ENCODE peak calls at places on chromosomes 3 and 15, in nine cellular contexts. One of them, this sample, is unnamed.

GRCh38 chr3:80263260-80263659 is 495.5 kb upstream of the ROBO1 start:
- DNase-seq in activated CD4-positive, alpha-beta T cell treated with anti-CD3 and anti-CD28 coated beads for 24 hours: no peak
- DNase-seq in neural progenitor cell: no peak
- DNase-seq in AG08395: no peak
- DNase-seq in GM03348: no peak
- DNase-seq in GM13977: no peak
- DNase-seq in GM10248: no peak
- DNase-seq in stimulated activated CD4-positive, alpha-beta T cell treated with anti-CD3 and anti-CD28 coated beads, Interleukin-12 subunit alpha, Interleukin-12 subunit beta, amount 100 ng/mL, for 24 hours: no peak
- DNase-seq in left cardiac atrium: no peak
- DNase-seq in this sample: no peak

GRCh38 chr3:67819447-67819846 is 165.0 kb upstream of the SUCLG2 start:
- DNase-seq in activated CD4-positive, alpha-beta T cell treated with anti-CD3 and anti-CD28 coated beads for 24 hours: no peak
- DNase-seq in neural progenitor cell: peak; percentile 33
- DNase-seq in GM13977: no peak
- DNase-seq in GM03348: no peak
- DNase-seq in GM10248: no peak
- DNase-seq in left cardiac atrium: no peak
- DNase-seq in stimulated activated CD4-positive, alpha-beta T cell treated with anti-CD3 and anti-CD28 coated beads, Interleukin-12 subunit alpha, Interleukin-12 subunit beta, amount 100 ng/mL, for 24 hours: no peak
- DNase-seq in AG08395: no peak
- DNase-seq in this sample: no peak

GRCh38 chr3:157394361-157394760 is 42.3 kb upstream of the PTX3 start:
- DNase-seq in left cardiac atrium: no peak
- DNase-seq in stimulated activated CD4-positive, alpha-beta T cell treated with anti-CD3 and anti-CD28 coated beads, Interleukin-12 subunit alpha, Interleukin-12 subunit beta, amount 100 ng/mL, for 24 hours: no peak
- DNase-seq in activated CD4-positive, alpha-beta T cell treated with anti-CD3 and anti-CD28 coated beads for 24 hours: no peak
- DNase-seq in GM13977: no peak
- DNase-seq in neural progenitor cell: no peak
- DNase-seq in GM10248: no peak
- DNase-seq in GM03348: no peak
- DNase-seq in AG08395: no peak
- DNase-seq in this sample: no peak

GRCh38 chr3:22263042-22263441 is 512.0 kb upstream of the ZNF385D start:
- DNase-seq in GM03348: peak; percentile 40
- DNase-seq in left cardiac atrium: no peak
- DNase-seq in GM13977: no peak
- DNase-seq in AG08395: peak; percentile 74
- DNase-seq in neural progenitor cell: no peak
- DNase-seq in stimulated activated CD4-positive, alpha-beta T cell treated with anti-CD3 and anti-CD28 coated beads, Interleukin-12 subunit alpha, Interleukin-12 subunit beta, amount 100 ng/mL, for 24 hours: no peak
- DNase-seq in GM10248: no peak
- DNase-seq in activated CD4-positive, alpha-beta T cell treated with anti-CD3 and anti-CD28 coated beads for 24 hours: no peak
- DNase-seq in this sample: no peak

GRCh38 chr3:112087746-112088145 is 1.6 kb downstream of the C3orf52 start:
- DNase-seq in neural progenitor cell: no peak
- DNase-seq in stimulated activated CD4-positive, alpha-beta T cell treated with anti-CD3 and anti-CD28 coated beads, Interleukin-12 subunit alpha, Interleukin-12 subunit beta, amount 100 ng/mL, for 24 hours: no peak
- DNase-seq in left cardiac atrium: no peak
- DNase-seq in activated CD4-positive, alpha-beta T cell treated with anti-CD3 and anti-CD28 coated beads for 24 hours: no peak
- DNase-seq in AG08395: no peak
- DNase-seq in GM13977: no peak
- DNase-seq in GM03348: no peak
- DNase-seq in GM10248: no peak
- DNase-seq in this sample: no peak

GRCh38 chr15:29910068-29910467 is 87.8 kb upstream of the TJP1 start:
- DNase-seq in AG08395: no peak
- DNase-seq in stimulated activated CD4-positive, alpha-beta T cell treated with anti-CD3 and anti-CD28 coated beads, Interleukin-12 subunit alpha, Interleukin-12 subunit beta, amount 100 ng/mL, for 24 hours: no peak
- DNase-seq in GM03348: no peak
- DNase-seq in neural progenitor cell: no peak
- DNase-seq in left cardiac atrium: no peak
- DNase-seq in GM10248: no peak
- DNase-seq in activated CD4-positive, alpha-beta T cell treated with anti-CD3 and anti-CD28 coated beads for 24 hours: no peak
- DNase-seq in GM13977: no peak
- DNase-seq in this sample: no peak

GRCh38 chr3:139032326-139033002 is 11.7 kb upstream of the PRR23B start:
- DNase-seq in GM10248: no peak
- DNase-seq in GM03348: no peak
- DNase-seq in left cardiac atrium: no peak
- DNase-seq in GM13977: no peak
- DNase-seq in neural progenitor cell: no peak
- DNase-seq in AG08395: no peak
- DNase-seq in stimulated activated CD4-positive, alpha-beta T cell treated with anti-CD3 and anti-CD28 coated beads, Interleukin-12 subunit alpha, Interleukin-12 subunit beta, amount 100 ng/mL, for 24 hours: no peak
- DNase-seq in activated CD4-positive, alpha-beta T cell treated with anti-CD3 and anti-CD28 coated beads for 24 hours: no peak
- DNase-seq in this sample: no peak

GRCh38 chr3:106428565-106428994 is 559.8 kb upstream of the CBLB start:
- DNase-seq in neural progenitor cell: no peak
- DNase-seq in AG08395: peak; percentile 90
- DNase-seq in GM03348: peak; percentile 86
- DNase-seq in stimulated activated CD4-positive, alpha-beta T cell treated with anti-CD3 and anti-CD28 coated beads, Interleukin-12 subunit alpha, Interleukin-12 subunit beta, amount 100 ng/mL, for 24 hours: peak; percentile 33
- DNase-seq in activated CD4-positive, alpha-beta T cell treated with anti-CD3 and anti-CD28 coated beads for 24 hours: no peak
- DNase-seq in left cardiac atrium: no peak
- DNase-seq in GM10248: no peak
- DNase-seq in GM13977: no peak
- DNase-seq in this sample: no peak

GRCh38 chr3:64972793-64973192 is 285.0 kb upstream of the ADAMTS9 start:
- DNase-seq in GM10248: no peak
- DNase-seq in left cardiac atrium: no peak
- DNase-seq in stimulated activated CD4-positive, alpha-beta T cell treated with anti-CD3 and anti-CD28 coated beads, Interleukin-12 subunit alpha, Interleukin-12 subunit beta, amount 100 ng/mL, for 24 hours: no peak
- DNase-seq in neural progenitor cell: no peak
- DNase-seq in GM03348: no peak
- DNase-seq in AG08395: peak; percentile 40
- DNase-seq in GM13977: no peak
- DNase-seq in activated CD4-positive, alpha-beta T cell treated with anti-CD3 and anti-CD28 coated beads for 24 hours: no peak
- DNase-seq in this sample: no peak

GRCh38 chr3:40939113-40940070 is 259.9 kb upstream of the CTNNB1 start:
- DNase-seq in GM10248: no peak
- DNase-seq in neural progenitor cell: no peak
- DNase-seq in GM13977: no peak
- DNase-seq in left cardiac atrium: peak; percentile 25
- DNase-seq in AG08395: no peak
- DNase-seq in stimulated activated CD4-positive, alpha-beta T cell treated with anti-CD3 and anti-CD28 coated beads, Interleukin-12 subunit alpha, Interleukin-12 subunit beta, amount 100 ng/mL, for 24 hours: no peak
- DNase-seq in activated CD4-positive, alpha-beta T cell treated with anti-CD3 and anti-CD28 coated beads for 24 hours: no peak
- DNase-seq in GM03348: no peak
- DNase-seq in this sample: peak; percentile 71

GRCh38 chr3:126607214-126607908 is 47.6 kb downstream of the TXNRD3 start:
- DNase-seq in GM03348: peak; percentile 60
- DNase-seq in GM10248: no peak
- DNase-seq in GM13977: no peak
- DNase-seq in left cardiac atrium: no peak
- DNase-seq in neural progenitor cell: no peak
- DNase-seq in stimulated activated CD4-positive, alpha-beta T cell treated with anti-CD3 and anti-CD28 coated beads, Interleukin-12 subunit alpha, Interleukin-12 subunit beta, amount 100 ng/mL, for 24 hours: peak; percentile 4
- DNase-seq in AG08395: peak; percentile 44
- DNase-seq in activated CD4-positive, alpha-beta T cell treated with anti-CD3 and anti-CD28 coated beads for 24 hours: peak; percentile 1
- DNase-seq in this sample: no peak

GRCh38 chr3:5784656-5785055 is 597.1 kb downstream of the EDEM1 start:
- DNase-seq in GM13977: no peak
- DNase-seq in stimulated activated CD4-positive, alpha-beta T cell treated with anti-CD3 and anti-CD28 coated beads, Interleukin-12 subunit alpha, Interleukin-12 subunit beta, amount 100 ng/mL, for 24 hours: no peak
- DNase-seq in GM03348: no peak
- DNase-seq in left cardiac atrium: no peak
- DNase-seq in AG08395: no peak
- DNase-seq in activated CD4-positive, alpha-beta T cell treated with anti-CD3 and anti-CD28 coated beads for 24 hours: no peak
- DNase-seq in GM10248: no peak
- DNase-seq in neural progenitor cell: no peak
- DNase-seq in this sample: no peak

GRCh38 chr3:171944109-171945016 is 95.0 kb upstream of the FNDC3B start:
- DNase-seq in GM03348: peak; percentile 29
- DNase-seq in activated CD4-positive, alpha-beta T cell treated with anti-CD3 and anti-CD28 coated beads for 24 hours: no peak
- DNase-seq in stimulated activated CD4-positive, alpha-beta T cell treated with anti-CD3 and anti-CD28 coated beads, Interleukin-12 subunit alpha, Interleukin-12 subunit beta, amount 100 ng/mL, for 24 hours: no peak
- DNase-seq in neural progenitor cell: peak; percentile 48
- DNase-seq in GM10248: no peak
- DNase-seq in left cardiac atrium: no peak
- DNase-seq in AG08395: no peak
- DNase-seq in GM13977: no peak
- DNase-seq in this sample: no peak

GRCh38 chr15:75069301-75069925 is 46.0 kb downstream of the PPCDC start:
- DNase-seq in activated CD4-positive, alpha-beta T cell treated with anti-CD3 and anti-CD28 coated beads for 24 hours: no peak
- DNase-seq in GM03348: no peak
- DNase-seq in AG08395: no peak
- DNase-seq in GM10248: peak; percentile 83
- DNase-seq in stimulated activated CD4-positive, alpha-beta T cell treated with anti-CD3 and anti-CD28 coated beads, Interleukin-12 subunit alpha, Interleukin-12 subunit beta, amount 100 ng/mL, for 24 hours: no peak
- DNase-seq in neural progenitor cell: no peak
- DNase-seq in GM13977: peak; percentile 69
- DNase-seq in left cardiac atrium: no peak
- DNase-seq in this sample: no peak

GRCh38 chr3:148739720-148740119 is 42.0 kb downstream of the AGTR1 start:
- DNase-seq in GM03348: no peak
- DNase-seq in GM13977: no peak
- DNase-seq in stimulated activated CD4-positive, alpha-beta T cell treated with anti-CD3 and anti-CD28 coated beads, Interleukin-12 subunit alpha, Interleukin-12 subunit beta, amount 100 ng/mL, for 24 hours: no peak
- DNase-seq in neural progenitor cell: no peak
- DNase-seq in left cardiac atrium: no peak
- DNase-seq in GM10248: no peak
- DNase-seq in activated CD4-positive, alpha-beta T cell treated with anti-CD3 and anti-CD28 coated beads for 24 hours: no peak
- DNase-seq in AG08395: no peak
- DNase-seq in this sample: no peak

GRCh38 chr15:62846805-62847481 is 195.6 kb upstream of the TPM1 start:
- DNase-seq in stimulated activated CD4-positive, alpha-beta T cell treated with anti-CD3 and anti-CD28 coated beads, Interleukin-12 subunit alpha, Interleukin-12 subunit beta, amount 100 ng/mL, for 24 hours: no peak
- DNase-seq in GM13977: no peak
- DNase-seq in activated CD4-positive, alpha-beta T cell treated with anti-CD3 and anti-CD28 coated beads for 24 hours: no peak
- DNase-seq in neural progenitor cell: no peak
- DNase-seq in AG08395: no peak
- DNase-seq in GM10248: no peak
- DNase-seq in left cardiac atrium: no peak
- DNase-seq in GM03348: no peak
- DNase-seq in this sample: no peak

GRCh38 chr15:43463542-43463941 is 29.4 kb downstream of the TP53BP1 start:
- DNase-seq in AG08395: peak; percentile 13
- DNase-seq in GM10248: no peak
- DNase-seq in stimulated activated CD4-positive, alpha-beta T cell treated with anti-CD3 and anti-CD28 coated beads, Interleukin-12 subunit alpha, Interleukin-12 subunit beta, amount 100 ng/mL, for 24 hours: no peak
- DNase-seq in left cardiac atrium: no peak
- DNase-seq in neural progenitor cell: no peak
- DNase-seq in GM03348: peak; percentile 58
- DNase-seq in activated CD4-positive, alpha-beta T cell treated with anti-CD3 and anti-CD28 coated beads for 24 hours: no peak
- DNase-seq in GM13977: no peak
- DNase-seq in this sample: no peak

GRCh38 chr15:93452537-93453211 is 363.7 kb upstream of the RGMA start:
- DNase-seq in GM10248: no peak
- DNase-seq in GM03348: no peak
- DNase-seq in left cardiac atrium: no peak
- DNase-seq in stimulated activated CD4-positive, alpha-beta T cell treated with anti-CD3 and anti-CD28 coated beads, Interleukin-12 subunit alpha, Interleukin-12 subunit beta, amount 100 ng/mL, for 24 hours: no peak
- DNase-seq in neural progenitor cell: no peak
- DNase-seq in activated CD4-positive, alpha-beta T cell treated with anti-CD3 and anti-CD28 coated beads for 24 hours: no peak
- DNase-seq in AG08395: no peak
- DNase-seq in GM13977: no peak
- DNase-seq in this sample: no peak

GRCh38 chr15:100082761-100083402 is 258.9 kb downstream of the ADAMTS17 start:
- DNase-seq in stimulated activated CD4-positive, alpha-beta T cell treated with anti-CD3 and anti-CD28 coated beads, Interleukin-12 subunit alpha, Interleukin-12 subunit beta, amount 100 ng/mL, for 24 hours: no peak
- DNase-seq in activated CD4-positive, alpha-beta T cell treated with anti-CD3 and anti-CD28 coated beads for 24 hours: no peak
- DNase-seq in neural progenitor cell: no peak
- DNase-seq in AG08395: no peak
- DNase-seq in GM03348: no peak
- DNase-seq in GM10248: no peak
- DNase-seq in GM13977: no peak
- DNase-seq in left cardiac atrium: no peak
- DNase-seq in this sample: no peak

GRCh38 chr15:63264685-63265302 is 12.6 kb upstream of the APH1B start:
- DNase-seq in GM13977: no peak
- DNase-seq in stimulated activated CD4-positive, alpha-beta T cell treated with anti-CD3 and anti-CD28 coated beads, Interleukin-12 subunit alpha, Interleukin-12 subunit beta, amount 100 ng/mL, for 24 hours: no peak
- DNase-seq in left cardiac atrium: no peak
- DNase-seq in GM03348: no peak
- DNase-seq in AG08395: no peak
- DNase-seq in neural progenitor cell: no peak
- DNase-seq in GM10248: no peak
- DNase-seq in activated CD4-positive, alpha-beta T cell treated with anti-CD3 and anti-CD28 coated beads for 24 hours: no peak
- DNase-seq in this sample: no peak

GRCh38 chr3:8982509-8982908 is 19.2 kb upstream of the RAD18 start:
- DNase-seq in GM10248: no peak
- DNase-seq in stimulated activated CD4-positive, alpha-beta T cell treated with anti-CD3 and anti-CD28 coated beads, Interleukin-12 subunit alpha, Interleukin-12 subunit beta, amount 100 ng/mL, for 24 hours: no peak
- DNase-seq in activated CD4-positive, alpha-beta T cell treated with anti-CD3 and anti-CD28 coated beads for 24 hours: no peak
- DNase-seq in left cardiac atrium: no peak
- DNase-seq in GM13977: no peak
- DNase-seq in neural progenitor cell: no peak
- DNase-seq in AG08395: peak; percentile 50
- DNase-seq in GM03348: peak; percentile 26
- DNase-seq in this sample: no peak

GRCh38 chr15:71705151-71705550 is 105.2 kb upstream of the NR2E3 start:
- DNase-seq in activated CD4-positive, alpha-beta T cell treated with anti-CD3 and anti-CD28 coated beads for 24 hours: no peak
- DNase-seq in GM10248: no peak
- DNase-seq in AG08395: peak; percentile 43
- DNase-seq in neural progenitor cell: peak; percentile 30
- DNase-seq in GM13977: no peak
- DNase-seq in GM03348: peak; percentile 68
- DNase-seq in stimulated activated CD4-positive, alpha-beta T cell treated with anti-CD3 and anti-CD28 coated beads, Interleukin-12 subunit alpha, Interleukin-12 subunit beta, amount 100 ng/mL, for 24 hours: no peak
- DNase-seq in left cardiac atrium: no peak
- DNase-seq in this sample: no peak

GRCh38 chr3:150414273-150414672 is 6.2 kb downstream of the TSC22D2 start:
- DNase-seq in GM03348: no peak
- DNase-seq in GM13977: no peak
- DNase-seq in stimulated activated CD4-positive, alpha-beta T cell treated with anti-CD3 and anti-CD28 coated beads, Interleukin-12 subunit alpha, Interleukin-12 subunit beta, amount 100 ng/mL, for 24 hours: no peak
- DNase-seq in GM10248: no peak
- DNase-seq in left cardiac atrium: no peak
- DNase-seq in activated CD4-positive, alpha-beta T cell treated with anti-CD3 and anti-CD28 coated beads for 24 hours: no peak
- DNase-seq in AG08395: peak; percentile 15
- DNase-seq in neural progenitor cell: peak; percentile 44
- DNase-seq in this sample: no peak

GRCh38 chr3:117479095-117479494 is 769.5 kb downstream of the TUSC7 start:
- DNase-seq in activated CD4-positive, alpha-beta T cell treated with anti-CD3 and anti-CD28 coated beads for 24 hours: no peak
- DNase-seq in GM10248: peak; percentile 4
- DNase-seq in stimulated activated CD4-positive, alpha-beta T cell treated with anti-CD3 and anti-CD28 coated beads, Interleukin-12 subunit alpha, Interleukin-12 subunit beta, amount 100 ng/mL, for 24 hours: no peak
- DNase-seq in neural progenitor cell: no peak
- DNase-seq in left cardiac atrium: no peak
- DNase-seq in GM13977: no peak
- DNase-seq in AG08395: no peak
- DNase-seq in GM03348: no peak
- DNase-seq in this sample: no peak

GRCh38 chr3:194306771-194307640 is 44.1 kb downstream of the CPN2 start:
- DNase-seq in stimulated activated CD4-positive, alpha-beta T cell treated with anti-CD3 and anti-CD28 coated beads, Interleukin-12 subunit alpha, Interleukin-12 subunit beta, amount 100 ng/mL, for 24 hours: no peak
- DNase-seq in activated CD4-positive, alpha-beta T cell treated with anti-CD3 and anti-CD28 coated beads for 24 hours: no peak
- DNase-seq in GM10248: peak; percentile 61
- DNase-seq in left cardiac atrium: no peak
- DNase-seq in GM13977: peak; percentile 69
- DNase-seq in AG08395: no peak
- DNase-seq in GM03348: no peak
- DNase-seq in neural progenitor cell: no peak
- DNase-seq in this sample: peak; percentile 41

GRCh38 chr15:73352082-73352481 is 16.7 kb downstream of the HCN4 start:
- DNase-seq in activated CD4-positive, alpha-beta T cell treated with anti-CD3 and anti-CD28 coated beads for 24 hours: no peak
- DNase-seq in GM13977: no peak
- DNase-seq in AG08395: no peak
- DNase-seq in neural progenitor cell: no peak
- DNase-seq in GM03348: no peak
- DNase-seq in left cardiac atrium: peak; percentile 60
- DNase-seq in GM10248: no peak
- DNase-seq in stimulated activated CD4-positive, alpha-beta T cell treated with anti-CD3 and anti-CD28 coated beads, Interleukin-12 subunit alpha, Interleukin-12 subunit beta, amount 100 ng/mL, for 24 hours: no peak
- DNase-seq in this sample: no peak

GRCh38 chr3:169634618-169635236 is 28.8 kb downstream of the MECOM start:
- DNase-seq in GM10248: no peak
- DNase-seq in left cardiac atrium: no peak
- DNase-seq in activated CD4-positive, alpha-beta T cell treated with anti-CD3 and anti-CD28 coated beads for 24 hours: no peak
- DNase-seq in stimulated activated CD4-positive, alpha-beta T cell treated with anti-CD3 and anti-CD28 coated beads, Interleukin-12 subunit alpha, Interleukin-12 subunit beta, amount 100 ng/mL, for 24 hours: no peak
- DNase-seq in neural progenitor cell: no peak
- DNase-seq in GM03348: no peak
- DNase-seq in AG08395: no peak
- DNase-seq in GM13977: no peak
- DNase-seq in this sample: no peak

GRCh38 chr3:143977326-143978262 is 6.0 kb downstream of the DIPK2A start:
- DNase-seq in neural progenitor cell: no peak
- DNase-seq in left cardiac atrium: no peak
- DNase-seq in GM13977: peak; percentile 34
- DNase-seq in GM03348: peak; percentile 5
- DNase-seq in activated CD4-positive, alpha-beta T cell treated with anti-CD3 and anti-CD28 coated beads for 24 hours: no peak
- DNase-seq in stimulated activated CD4-positive, alpha-beta T cell treated with anti-CD3 and anti-CD28 coated beads, Interleukin-12 subunit alpha, Interleukin-12 subunit beta, amount 100 ng/mL, for 24 hours: no peak
- DNase-seq in AG08395: no peak
- DNase-seq in GM10248: peak; percentile 28
- DNase-seq in this sample: no peak

GRCh38 chr15:92383528-92384326 is 10.0 kb upstream of the ST8SIA2 start:
- DNase-seq in GM13977: peak; percentile 39
- DNase-seq in left cardiac atrium: no peak
- DNase-seq in GM10248: peak; percentile 33
- DNase-seq in stimulated activated CD4-positive, alpha-beta T cell treated with anti-CD3 and anti-CD28 coated beads, Interleukin-12 subunit alpha, Interleukin-12 subunit beta, amount 100 ng/mL, for 24 hours: peak; percentile 30
- DNase-seq in GM03348: peak; percentile 29
- DNase-seq in activated CD4-positive, alpha-beta T cell treated with anti-CD3 and anti-CD28 coated beads for 24 hours: no peak
- DNase-seq in neural progenitor cell: peak; percentile 72
- DNase-seq in AG08395: peak; percentile 43
- DNase-seq in this sample: no peak

GRCh38 chr15:51366911-51367310 is 25.5 kb downstream of the GLDN start:
- DNase-seq in neural progenitor cell: no peak
- DNase-seq in GM13977: no peak
- DNase-seq in GM10248: no peak
- DNase-seq in stimulated activated CD4-positive, alpha-beta T cell treated with anti-CD3 and anti-CD28 coated beads, Interleukin-12 subunit alpha, Interleukin-12 subunit beta, amount 100 ng/mL, for 24 hours: no peak
- DNase-seq in AG08395: peak; percentile 55
- DNase-seq in left cardiac atrium: peak; percentile 55
- DNase-seq in activated CD4-positive, alpha-beta T cell treated with anti-CD3 and anti-CD28 coated beads for 24 hours: no peak
- DNase-seq in GM03348: peak; percentile 57
- DNase-seq in this sample: no peak

GRCh38 chr15:65258370-65258769 is 28.3 kb downstream of the PARP16 start:
- DNase-seq in GM13977: no peak
- DNase-seq in stimulated activated CD4-positive, alpha-beta T cell treated with anti-CD3 and anti-CD28 coated beads, Interleukin-12 subunit alpha, Interleukin-12 subunit beta, amount 100 ng/mL, for 24 hours: no peak
- DNase-seq in left cardiac atrium: no peak
- DNase-seq in neural progenitor cell: no peak
- DNase-seq in AG08395: no peak
- DNase-seq in GM10248: no peak
- DNase-seq in GM03348: no peak
- DNase-seq in activated CD4-positive, alpha-beta T cell treated with anti-CD3 and anti-CD28 coated beads for 24 hours: no peak
- DNase-seq in this sample: no peak